ENCODE peak calls at places on chromosomes 2 and 18, in nine cellular contexts. W is fibroblast of mammary gland, K is tibial nerve, V is sigmoid colon, G is cardiac septum, Y is epithelial cell of esophagus, U is GM03348, B is frontal cortex, H is occipital lobe. T is an unnamed sample.
A peak's percentile ranks its signal among the peaks of the same experiment; 100 is the strongest.

GRCh38 chr18:22153428-22153827 is 16.0 kb upstream of the GATA6 start:
- DNase-seq in B (no peak), V (no peak), Y (no peak), H (no peak), W (no peak), U (no peak), G (no peak), K (no peak), T (no peak)

GRCh38 chr2:37827911-37828411 is 97.1 kb upstream of the RMDN2 start:
- DNase-seq in K (no peak), U (peak; percentile 51), Y (peak; percentile 33), H (no peak), B (no peak), W (peak; percentile 67), V (no peak), G (peak; percentile 80), T (peak; percentile 74)

GRCh38 chr2:24181849-24182248 is 7.0 kb downstream of the FAM228A start:
- DNase-seq in H (no peak), V (no peak), G (no peak), U (no peak), B (no peak), K (no peak), Y (peak; percentile 22), W (no peak), T (no peak)

GRCh38 chr2:20650412-20650879 is 452 bp downstream of the HS1BP3 start:
- DNase-seq in H (no peak), B (no peak), K (no peak), U (peak; percentile 69), Y (no peak), W (peak; percentile 54), V (no peak), G (no peak), T (peak; percentile 83)

GRCh38 chr2:3126686-3127278 is 250.8 kb downstream of the EIPR1 start:
- DNase-seq in H (no peak), W (no peak), U (no peak), Y (no peak), B (no peak), V (no peak), K (no peak), G (no peak), T (no peak)

GRCh38 chr2:233803292-233803911 is 25.3 kb downstream of the MROH2A start:
- DNase-seq in W (no peak), G (no peak), B (no peak), V (no peak), U (no peak), Y (no peak), H (no peak), K (no peak), T (no peak)

GRCh38 chr2:205684871-205685313 is 2.6 kb downstream of the NRP2 start:
- DNase-seq in U (no peak), H (no peak), B (no peak), G (no peak), W (no peak), K (no peak), Y (peak; percentile 43), V (peak; percentile 83), T (no peak)

GRCh38 chr2:157789933-157790511 is 86.1 kb downstream of the ACVR1 start:
- DNase-seq in W (no peak), U (no peak), H (no peak), K (no peak), Y (no peak), B (no peak), V (peak; percentile 68), G (peak; percentile 76), T (no peak)

GRCh38 chr2:64363848-64364247 is 90.1 kb upstream of the LGALSL start:
- DNase-seq in U (no peak), K (no peak), Y (no peak), B (no peak), V (no peak), H (no peak), W (no peak), G (peak; percentile 14), T (no peak)

GRCh38 chr2:232255033-232255432 is 123.5 kb upstream of the ALPP start:
- DNase-seq in U (no peak), K (no peak), G (no peak), Y (no peak), H (no peak), W (no peak), V (no peak), B (no peak), T (no peak)

T was measured in GM23248.